ENCODE peak calls at places on chromosomes 13 and 19, in six cellular contexts. One of them, this sample, is unnamed.

GRCh38 chr19:43765109-43765876 is 10.5 kb upstream of the SMG9 start:
- DNase-seq in fibroblast of lung: peak; percentile 87
- DNase-seq in neuronal stem cell: no peak
- DNase-seq in cardiac fibroblast: peak; percentile 97
- DNase-seq in breast epithelium: no peak
- DNase-seq in sigmoid colon: peak; percentile 87
- DNase-seq in this sample: peak; percentile 80

GRCh38 chr19:5873617-5874199 is 3.4 kb upstream of the FUT5 start:
- DNase-seq in sigmoid colon: no peak
- DNase-seq in breast epithelium: no peak
- DNase-seq in cardiac fibroblast: no peak
- DNase-seq in neuronal stem cell: no peak
- DNase-seq in fibroblast of lung: no peak
- DNase-seq in this sample: no peak

GRCh38 chr19:18637644-18638630 is 1.1 kb downstream of the KLHL26 start:
- DNase-seq in fibroblast of lung: no peak
- DNase-seq in breast epithelium: no peak
- DNase-seq in sigmoid colon: no peak
- DNase-seq in cardiac fibroblast: no peak
- DNase-seq in neuronal stem cell: no peak
- DNase-seq in this sample: no peak

GRCh38 chr19:58229255-58229639 is 533 bp downstream of the ZNF544 start:
- DNase-seq in neuronal stem cell: no peak
- DNase-seq in cardiac fibroblast: peak; percentile 37
- DNase-seq in sigmoid colon: no peak
- DNase-seq in breast epithelium: no peak
- DNase-seq in fibroblast of lung: peak; percentile 34
- DNase-seq in this sample: peak; percentile 30

GRCh38 chr13:73261739-73262216 is 203.0 kb downstream of the KLF5 start:
- DNase-seq in sigmoid colon: no peak
- DNase-seq in neuronal stem cell: no peak
- DNase-seq in breast epithelium: no peak
- DNase-seq in fibroblast of lung: no peak
- DNase-seq in cardiac fibroblast: peak; percentile 81
- DNase-seq in this sample: no peak

GRCh38 chr19:39098365-39099269 is 14.4 kb downstream of the ACP7 start:
- DNase-seq in neuronal stem cell: no peak
- DNase-seq in fibroblast of lung: no peak
- DNase-seq in sigmoid colon: no peak
- DNase-seq in breast epithelium: no peak
- DNase-seq in cardiac fibroblast: no peak
- DNase-seq in this sample: no peak

GRCh38 chr13:20177049-20177831 is 15.5 kb downstream of the GJB2 start:
- DNase-seq in sigmoid colon: no peak
- DNase-seq in breast epithelium: no peak
- DNase-seq in fibroblast of lung: no peak
- DNase-seq in neuronal stem cell: no peak
- DNase-seq in cardiac fibroblast: no peak
- DNase-seq in this sample: no peak

GRCh38 chr13:44305845-44306244 is 67.8 kb upstream of the SERP2 start:
- DNase-seq in neuronal stem cell: peak; percentile 6
- DNase-seq in cardiac fibroblast: peak; percentile 32
- DNase-seq in breast epithelium: no peak
- DNase-seq in sigmoid colon: no peak
- DNase-seq in fibroblast of lung: peak; percentile 50
- DNase-seq in this sample: peak; percentile 43

GRCh38 chr13:102225892-102226291 is 176.0 kb downstream of the FGF14 start:
- DNase-seq in breast epithelium: no peak
- DNase-seq in fibroblast of lung: no peak
- DNase-seq in sigmoid colon: no peak
- DNase-seq in cardiac fibroblast: no peak
- DNase-seq in neuronal stem cell: no peak
- DNase-seq in this sample: no peak

GRCh38 chr13:66886248-66886647 is 343.9 kb downstream of the PCDH9 start:
- DNase-seq in neuronal stem cell: no peak
- DNase-seq in fibroblast of lung: no peak
- DNase-seq in sigmoid colon: no peak
- DNase-seq in cardiac fibroblast: no peak
- DNase-seq in breast epithelium: no peak
- DNase-seq in this sample: no peak

DNA sequence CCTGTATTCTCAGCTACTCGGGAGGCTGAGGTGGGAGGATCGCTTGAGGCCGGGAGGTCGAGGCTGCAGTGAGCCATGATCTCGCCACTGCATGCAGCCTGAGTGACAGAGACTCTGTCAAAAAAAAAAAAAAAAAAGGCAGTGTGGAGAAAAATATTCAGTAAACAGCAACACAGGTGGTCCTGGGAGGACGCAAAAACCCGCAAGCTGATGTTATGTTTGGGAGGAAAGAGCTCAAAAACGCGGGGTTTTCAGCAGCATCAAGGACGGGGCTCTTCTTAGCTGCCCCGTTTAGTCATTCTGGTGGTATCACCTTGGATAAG is 599 bp upstream of the ZNF784 start:
- DNase-seq in cardiac fibroblast: no peak
- DNase-seq in neuronal stem cell: no peak
- DNase-seq in fibroblast of lung: no peak
- DNase-seq in breast epithelium: no peak
- DNase-seq in sigmoid colon: no peak
- DNase-seq in this sample: no peak
- H3K4me3 ChIP-seq in cardiac fibroblast: peak overlapping the region; percentile 64
- H3K4me3 ChIP-seq in neuronal stem cell: peak overlapping the region; percentile 79
- H3K4me3 ChIP-seq in fibroblast of lung: peak overlapping the region; percentile 65
- H3K4me3 ChIP-seq in breast epithelium: peak overlapping the region; percentile 74
- H3K4me3 ChIP-seq in sigmoid colon: peak overlapping the region; percentile 64
- H3K4me3 ChIP-seq in this sample: peak overlapping the region; percentile 76

GRCh38 chr13:35475960-35476943 is at the start of gene MAB21L1:
- DNase-seq in breast epithelium: no peak
- DNase-seq in cardiac fibroblast: peak; percentile 21
- DNase-seq in neuronal stem cell: peak; percentile 59
- DNase-seq in sigmoid colon: peak; percentile 71
- DNase-seq in fibroblast of lung: peak; percentile 52
- DNase-seq in this sample: no peak

GRCh38 chr13:35475131-35475959 is 1.1 kb downstream of the MAB21L1 start:
- DNase-seq in cardiac fibroblast: peak; percentile 34
- DNase-seq in neuronal stem cell: peak; percentile 61
- DNase-seq in fibroblast of lung: peak; percentile 41
- DNase-seq in breast epithelium: no peak
- DNase-seq in sigmoid colon: peak; percentile 61
- DNase-seq in this sample: no peak

GRCh38 chr13:35472308-35473008 is 4.0 kb downstream of the MAB21L1 start:
- DNase-seq in neuronal stem cell: no peak
- DNase-seq in cardiac fibroblast: no peak
- DNase-seq in sigmoid colon: no peak
- DNase-seq in fibroblast of lung: no peak
- DNase-seq in breast epithelium: no peak
- DNase-seq in this sample: no peak

GRCh38 chr13:35471466-35472307 is 4.8 kb downstream of the MAB21L1 start:
- DNase-seq in sigmoid colon: no peak
- DNase-seq in fibroblast of lung: peak; percentile 33
- DNase-seq in cardiac fibroblast: no peak
- DNase-seq in breast epithelium: no peak
- DNase-seq in neuronal stem cell: peak; percentile 48
- DNase-seq in this sample: no peak

GRCh38 chr13:35474551-35474950 is 1.9 kb downstream of the MAB21L1 start:
- DNase-seq in sigmoid colon: no peak
- DNase-seq in breast epithelium: no peak
- DNase-seq in fibroblast of lung: peak; percentile 15
- DNase-seq in cardiac fibroblast: peak; percentile 15
- DNase-seq in neuronal stem cell: no peak
- DNase-seq in this sample: no peak
- H3K4me3 ChIP-seq in sigmoid colon: peak overlapping the region; percentile 41
- H3K4me3 ChIP-seq in breast epithelium: peak overlapping the region; percentile 82
- H3K4me3 ChIP-seq in fibroblast of lung: peak overlapping the region; percentile 75
- H3K4me3 ChIP-seq in cardiac fibroblast: peak overlapping the region; percentile 46
- H3K4me3 ChIP-seq in neuronal stem cell: peak overlapping the region; percentile 63
- H3K4me3 ChIP-seq in this sample: no peak overlapping the region

DNA sequence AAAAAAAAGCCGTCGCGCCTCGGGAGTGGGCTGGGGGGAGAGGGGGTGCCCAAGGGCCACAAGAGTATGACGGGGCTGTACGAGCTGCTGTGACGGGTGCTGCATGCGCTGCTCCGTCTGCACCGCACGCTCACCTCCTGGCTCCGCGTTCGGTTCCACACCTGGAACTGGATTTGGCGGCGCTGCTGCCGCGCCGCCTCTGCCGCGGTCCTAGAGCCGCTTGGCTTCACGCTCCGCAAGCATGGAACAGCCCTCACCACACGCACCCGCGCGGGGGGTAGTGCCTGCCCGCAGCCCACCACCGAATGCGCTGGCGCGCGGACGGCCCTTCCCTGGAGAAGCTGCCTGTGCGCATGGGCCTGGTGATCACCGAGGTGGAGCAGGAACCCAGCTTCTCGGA is 18.8 kb downstream of the C1QTNF9 start:
- DNase-seq in neuronal stem cell: no peak
- DNase-seq in sigmoid colon: no peak
- DNase-seq in breast epithelium: no peak
- DNase-seq in fibroblast of lung: no peak
- DNase-seq in cardiac fibroblast: no peak
- DNase-seq in this sample: no peak
- H3K4me3 ChIP-seq in neuronal stem cell: no peak overlapping the region
- H3K4me3 ChIP-seq in sigmoid colon: no peak overlapping the region
- H3K4me3 ChIP-seq in breast epithelium: no peak overlapping the region
- H3K4me3 ChIP-seq in fibroblast of lung: no peak overlapping the region
- H3K4me3 ChIP-seq in cardiac fibroblast: no peak overlapping the region
- H3K4me3 ChIP-seq in this sample: peak overlapping the region; percentile 40

GRCh38 chr19:11982526-11982925 is 17.7 kb downstream of the ZNF763 start:
- DNase-seq in neuronal stem cell: no peak
- DNase-seq in sigmoid colon: no peak
- DNase-seq in cardiac fibroblast: peak; percentile 67
- DNase-seq in fibroblast of lung: no peak
- DNase-seq in breast epithelium: no peak
- DNase-seq in this sample: no peak

GRCh38 chr19:11987405-11988231 is 22.8 kb downstream of the ZNF763 start:
- DNase-seq in sigmoid colon: peak; percentile 98
- DNase-seq in neuronal stem cell: peak; percentile 91
- DNase-seq in cardiac fibroblast: peak; percentile 94
- DNase-seq in fibroblast of lung: peak; percentile 90
- DNase-seq in breast epithelium: peak; percentile 97
- DNase-seq in this sample: peak; percentile 93

GRCh38 chr19:11986754-11987153 is 21.9 kb downstream of the ZNF763 start:
- DNase-seq in neuronal stem cell: no peak
- DNase-seq in sigmoid colon: no peak
- DNase-seq in breast epithelium: no peak
- DNase-seq in cardiac fibroblast: no peak
- DNase-seq in fibroblast of lung: no peak
- DNase-seq in this sample: no peak

GRCh38 chr19:11989112-11989456 is 24.2 kb downstream of the ZNF763 start:
- DNase-seq in cardiac fibroblast: no peak
- DNase-seq in fibroblast of lung: no peak
- DNase-seq in neuronal stem cell: no peak
- DNase-seq in breast epithelium: no peak
- DNase-seq in sigmoid colon: no peak
- DNase-seq in this sample: no peak

DNA sequence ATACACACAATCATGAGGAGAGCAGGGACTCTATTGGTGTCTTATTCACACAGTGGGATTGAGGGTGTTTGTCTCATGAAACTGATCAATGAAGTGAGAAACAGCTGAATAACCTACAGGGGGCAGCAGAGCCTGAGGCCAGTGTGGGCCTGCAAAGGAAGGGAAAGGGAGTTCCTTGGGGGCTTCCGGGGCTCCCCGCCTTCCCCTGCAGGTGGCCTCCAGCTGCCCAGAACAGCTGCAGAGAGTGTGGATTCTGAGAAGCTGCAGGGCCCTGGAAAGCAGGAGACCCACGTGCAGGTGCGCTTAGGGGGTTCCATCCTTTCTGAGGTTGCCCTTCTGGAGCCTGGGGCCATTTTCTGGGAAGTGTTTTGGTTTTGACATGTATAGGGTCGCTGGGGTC is 20.1 kb downstream of the ZNF763 start:
- DNase-seq in sigmoid colon: no peak
- DNase-seq in cardiac fibroblast: no peak
- DNase-seq in breast epithelium: no peak
- DNase-seq in neuronal stem cell: no peak
- DNase-seq in fibroblast of lung: no peak
- DNase-seq in this sample: no peak
- H3K4me3 ChIP-seq in sigmoid colon: no peak overlapping the region
- H3K4me3 ChIP-seq in cardiac fibroblast: no peak overlapping the region
- H3K4me3 ChIP-seq in breast epithelium: no peak overlapping the region
- H3K4me3 ChIP-seq in neuronal stem cell: no peak overlapping the region
- H3K4me3 ChIP-seq in fibroblast of lung: no peak overlapping the region
- H3K4me3 ChIP-seq in this sample: no peak overlapping the region

GRCh38 chr13:106919093-106919492 is 351.2 kb upstream of the ARGLU1 start:
- DNase-seq in fibroblast of lung: no peak
- DNase-seq in breast epithelium: no peak
- DNase-seq in cardiac fibroblast: peak; percentile 7
- DNase-seq in neuronal stem cell: no peak
- DNase-seq in sigmoid colon: no peak
- DNase-seq in this sample: no peak

GRCh38 chr13:106917024-106917491 is 349.1 kb upstream of the ARGLU1 start:
- DNase-seq in sigmoid colon: no peak
- DNase-seq in fibroblast of lung: no peak
- DNase-seq in neuronal stem cell: no peak
- DNase-seq in cardiac fibroblast: peak; percentile 9
- DNase-seq in breast epithelium: no peak
- DNase-seq in this sample: no peak

GRCh38 chr13:106917673-106918652 is 350.0 kb upstream of the ARGLU1 start:
- DNase-seq in cardiac fibroblast: peak; percentile 76
- DNase-seq in sigmoid colon: peak; percentile 78
- DNase-seq in neuronal stem cell: peak; percentile 81
- DNase-seq in fibroblast of lung: peak; percentile 86
- DNase-seq in breast epithelium: peak; percentile 77
- DNase-seq in this sample: peak; percentile 54

GRCh38 chr13:106922384-106922783 is 354.4 kb upstream of the ARGLU1 start:
- DNase-seq in fibroblast of lung: no peak
- DNase-seq in cardiac fibroblast: no peak
- DNase-seq in neuronal stem cell: no peak
- DNase-seq in breast epithelium: no peak
- DNase-seq in sigmoid colon: no peak
- DNase-seq in this sample: no peak

GRCh38 chr13:106919638-106920037 is 351.7 kb upstream of the ARGLU1 start:
- DNase-seq in breast epithelium: no peak
- DNase-seq in sigmoid colon: no peak
- DNase-seq in fibroblast of lung: no peak
- DNase-seq in cardiac fibroblast: peak; percentile 24
- DNase-seq in neuronal stem cell: no peak
- DNase-seq in this sample: no peak
- H3K4me3 ChIP-seq in breast epithelium: no peak overlapping the region
- H3K4me3 ChIP-seq in sigmoid colon: no peak overlapping the region
- H3K4me3 ChIP-seq in fibroblast of lung: no peak overlapping the region
- H3K4me3 ChIP-seq in cardiac fibroblast: no peak overlapping the region
- H3K4me3 ChIP-seq in neuronal stem cell: peak overlapping the region; percentile 47
- H3K4me3 ChIP-seq in this sample: no peak overlapping the region

DNA sequence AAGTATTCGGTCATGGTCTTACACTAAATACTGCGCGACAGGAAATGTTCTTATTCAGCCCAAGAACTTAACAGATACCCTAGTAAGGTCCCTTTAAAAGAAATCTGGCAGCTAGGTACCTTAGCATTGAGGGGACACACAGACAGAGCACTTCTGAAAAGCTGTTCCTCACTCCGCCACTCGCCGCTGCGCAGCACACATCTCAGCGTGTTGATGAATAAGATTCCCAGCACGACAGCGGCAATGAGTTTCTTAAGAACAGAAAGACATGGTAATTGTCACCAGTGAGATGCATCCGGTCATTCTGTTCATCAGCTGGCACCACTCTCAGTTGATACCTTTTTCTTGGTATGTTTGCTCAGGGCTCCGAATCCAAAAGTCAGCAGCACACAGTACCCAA is 39.9 kb downstream of the TMTC4 start:
- DNase-seq in cardiac fibroblast: no peak
- DNase-seq in fibroblast of lung: no peak
- DNase-seq in sigmoid colon: no peak
- DNase-seq in neuronal stem cell: no peak
- DNase-seq in breast epithelium: no peak
- DNase-seq in this sample: no peak
- H3K4me3 ChIP-seq in cardiac fibroblast: no peak overlapping the region
- H3K4me3 ChIP-seq in fibroblast of lung: no peak overlapping the region
- H3K4me3 ChIP-seq in sigmoid colon: no peak overlapping the region
- H3K4me3 ChIP-seq in neuronal stem cell: no peak overlapping the region
- H3K4me3 ChIP-seq in breast epithelium: no peak overlapping the region
- H3K4me3 ChIP-seq in this sample: no peak overlapping the region

GRCh38 chr19:2686347-2686746 is 16.1 kb downstream of the GNG7 start:
- DNase-seq in neuronal stem cell: no peak
- DNase-seq in cardiac fibroblast: no peak
- DNase-seq in sigmoid colon: no peak
- DNase-seq in fibroblast of lung: no peak
- DNase-seq in breast epithelium: no peak
- DNase-seq in this sample: no peak
- H3K4me3 ChIP-seq in neuronal stem cell: no peak overlapping the region
- H3K4me3 ChIP-seq in cardiac fibroblast: no peak overlapping the region
- H3K4me3 ChIP-seq in sigmoid colon: no peak overlapping the region
- H3K4me3 ChIP-seq in fibroblast of lung: no peak overlapping the region
- H3K4me3 ChIP-seq in breast epithelium: peak overlapping the region; percentile 51
- H3K4me3 ChIP-seq in this sample: no peak overlapping the region

This sample was measured in fibroblast of villous mesenchyme.